ENCODE peak calls at places on chromosome 4, in ten cellular contexts. N, R, U, I, V, P, B, Q, M and A are unnamed samples.

GRCh38 chr4:142551513-142552280 is 294.4 kb downstream of the INPP4B start:
- DNase-seq in N (no peak), Q (no peak), R (no peak), M (no peak), P (no peak), I (no peak), V (no peak), B (no peak), U (no peak), A (no peak)

GRCh38 chr4:99998062-99998880 is 48.2 kb upstream of the H2AZ1 start:
- DNase-seq in R (no peak), V (no peak), B (no peak), U (no peak), I (no peak), Q (peak; percentile 54), N (no peak), M (no peak), P (peak; percentile 77), A (no peak)

GRCh38 chr4:93132631-93133030 is 695.9 kb upstream of the ATOH1 start:
- DNase-seq in M (no peak), U (no peak), N (no peak), R (no peak), Q (no peak), V (no peak), P (no peak), I (no peak), B (no peak), A (no peak)

GRCh38 chr4:156193800-156194199 is 240.1 kb upstream of the CTSO start:
- DNase-seq in R (no peak), M (peak; percentile 44), V (no peak), N (no peak), Q (no peak), B (no peak), U (peak; percentile 79), I (no peak), P (no peak), A (no peak)

GRCh38 chr4:155353923-155354540 is 22.7 kb downstream of the MAP9 start:
- DNase-seq in V (peak; percentile 79), I (peak; percentile 50), N (peak; percentile 22), P (peak; percentile 9), Q (peak; percentile 82), B (no peak), U (peak; percentile 72), M (peak; percentile 65), R (no peak), A (peak; percentile 12)

GRCh38 chr4:2587215-2587823 is 50.9 kb downstream of the FAM193A start:
- DNase-seq in R (no peak), U (no peak), V (no peak), I (no peak), M (no peak), P (peak; percentile 14), B (no peak), Q (no peak), N (no peak), A (no peak)

GRCh38 chr4:128228021-128228571 is 59.5 kb downstream of the PGRMC2 start:
- DNase-seq in Q (no peak), R (no peak), B (no peak), M (no peak), P (no peak), I (no peak), U (no peak), V (no peak), N (no peak), A (no peak)

GRCh38 chr4:108619372-108620100 is 840 bp upstream of the RPL34 start:
- DNase-seq in I (no peak), B (peak; percentile 16), U (no peak), P (no peak), V (no peak), R (no peak), N (no peak), M (no peak), Q (no peak), A (no peak)

GRCh38 chr4:168475745-168476144 is 4.5 kb downstream of the DDX60L start:
- DNase-seq in U (no peak), P (no peak), B (peak; percentile 5), V (no peak), Q (peak; percentile 15), M (no peak), I (no peak), R (no peak), N (no peak), A (no peak)

GRCh38 chr4:150493846-150494245 is 88.1 kb upstream of the MAB21L2 start:
- DNase-seq in B (no peak), Q (peak; percentile 65), U (no peak), I (no peak), V (no peak), P (no peak), N (no peak), M (no peak), R (no peak), A (no peak)

GRCh38 chr4:82429728-82430192 is 502 bp downstream of the HNRNPDL start:
- DNase-seq in N (no peak), M (no peak), U (peak; percentile 75), Q (no peak), V (no peak), R (peak; percentile 52), I (no peak), P (no peak), B (no peak), A (no peak)

GRCh38 chr4:57109530-57109846 is 697 bp downstream of the IGFBP7 start:
- DNase-seq in R (no peak), I (no peak), P (peak; percentile 62), U (no peak), B (no peak), N (no peak), M (no peak), Q (peak; percentile 32), V (no peak), A (no peak)

GRCh38 chr4:160193787-160194186 is 1090.9 kb downstream of the RAPGEF2 start:
- DNase-seq in R (no peak), Q (no peak), I (no peak), V (no peak), P (no peak), N (no peak), M (no peak), U (no peak), B (no peak), A (no peak)

GRCh38 chr4:81466841-81467671 is 4.7 kb downstream of the RASGEF1B start:
- DNase-seq in M (peak; percentile 68), I (peak; percentile 94), N (peak; percentile 23), Q (peak; percentile 84), B (peak; percentile 17), R (no peak), P (peak; percentile 78), U (no peak), V (peak; percentile 81), A (peak; percentile 54)

GRCh38 chr4:31104033-31104432 is 383.9 kb downstream of the PCDH7 start:
- DNase-seq in I (no peak), P (no peak), R (no peak), Q (no peak), B (no peak), V (no peak), M (no peak), N (no peak), U (no peak), A (no peak)

GRCh38 chr4:39451423-39452023 is 7.2 kb downstream of the RPL9 start:
- DNase-seq in N (no peak), B (no peak), V (no peak), I (no peak), U (no peak), P (no peak), Q (no peak), R (no peak), M (no peak), A (no peak)

GRCh38 chr4:6427439-6428090 is 44.8 kb downstream of the PPP2R2C start:
- DNase-seq in I (no peak), U (no peak), B (no peak), N (no peak), M (no peak), P (peak; percentile 69), Q (no peak), R (no peak), V (no peak), A (no peak)

GRCh38 chr4:150402968-150403367 is 179.0 kb upstream of the MAB21L2 start:
- DNase-seq in I (no peak), Q (no peak), N (peak; percentile 17), U (peak; percentile 81), P (no peak), V (no peak), M (peak; percentile 52), B (no peak), R (no peak), A (no peak)

DNA sequence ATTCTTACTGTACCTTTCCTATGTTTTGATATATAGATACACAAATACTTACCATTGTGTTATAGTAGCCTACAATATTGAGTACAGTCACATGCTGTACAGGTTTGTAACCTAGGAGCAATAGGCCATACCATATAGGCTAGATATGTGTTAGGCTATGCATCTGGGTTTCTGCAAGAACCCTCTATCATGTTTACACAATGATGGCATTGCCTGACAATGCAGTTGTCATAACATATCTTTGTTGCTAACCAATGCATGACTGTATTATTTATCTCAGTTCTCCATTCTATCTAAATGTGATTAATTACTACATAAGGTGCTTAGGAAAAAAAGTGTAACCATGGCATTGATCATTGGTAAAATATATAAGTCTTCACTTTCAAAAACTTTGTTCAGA is 10.0 kb upstream of the SPCS3 start:
- DNase-seq in Q (no peak), P (peak; percentile 64), V (no peak), U (no peak), R (no peak), N (no peak), M (no peak), B (no peak), I (no peak), A (no peak)
- H3K27ac ChIP-seq in Q (no peak overlapping the region), P (no peak overlapping the region), V (no peak overlapping the region), U (no peak overlapping the region), R (no peak overlapping the region), N (no peak overlapping the region), M (no peak overlapping the region), B (no peak overlapping the region), I (no peak overlapping the region), A (no peak overlapping the region)

GRCh38 chr4:165332502-165332901 is 5.0 kb downstream of the MSMO1 start:
- DNase-seq in P (no peak), N (no peak), R (no peak), U (no peak), B (no peak), Q (no peak), I (no peak), V (no peak), M (no peak), A (no peak)
- H3K27ac ChIP-seq in P (no peak overlapping the region), N (no peak overlapping the region), R (no peak overlapping the region), U (no peak overlapping the region), B (no peak overlapping the region), Q (peak overlapping the region; percentile 49), I (no peak overlapping the region), V (no peak overlapping the region), M (no peak overlapping the region), A (no peak overlapping the region)

GRCh38 chr4:17095771-17096170 is 197.3 kb upstream of the LDB2 start:
- DNase-seq in Q (no peak), N (no peak), R (no peak), B (no peak), M (no peak), U (no peak), V (no peak), I (no peak), P (no peak), A (no peak)
- H3K27ac ChIP-seq in Q (no peak overlapping the region), N (no peak overlapping the region), R (no peak overlapping the region), B (no peak overlapping the region), M (no peak overlapping the region), U (no peak overlapping the region), V (no peak overlapping the region), I (no peak overlapping the region), P (no peak overlapping the region), A (no peak overlapping the region)

DNA sequence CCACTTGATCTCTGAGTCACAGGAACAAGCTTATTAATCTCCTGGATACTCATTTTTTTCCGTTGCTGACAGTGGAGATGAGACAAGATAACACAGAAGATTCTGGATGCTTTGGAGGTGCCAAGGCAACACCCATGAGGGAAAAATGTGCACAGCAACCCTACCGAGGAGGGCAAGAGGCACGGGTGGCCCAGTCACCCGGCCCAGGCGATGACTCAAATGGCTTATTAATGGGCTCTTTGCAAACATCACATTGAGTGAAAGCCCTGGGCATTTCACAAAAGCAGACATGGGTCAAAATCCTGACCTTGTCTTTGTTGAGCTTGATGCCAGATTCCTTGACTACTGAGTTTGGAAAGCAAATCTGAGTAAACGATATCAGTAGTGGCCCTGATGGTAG is 315.1 kb downstream of the STK32B start:
- DNase-seq in R (no peak), Q (no peak), M (no peak), P (peak; percentile 31), B (no peak), U (no peak), N (no peak), I (no peak), V (no peak), A (no peak)
- H3K27ac ChIP-seq in R (peak overlapping the region; percentile 66), Q (no peak overlapping the region), M (no peak overlapping the region), P (peak overlapping the region; percentile 46), B (no peak overlapping the region), U (no peak overlapping the region), N (no peak overlapping the region), I (no peak overlapping the region), V (no peak overlapping the region), A (no peak overlapping the region)